ENCODE peak calls at places on chromosomes 4 and X, in four cellular contexts. P is K562, B is WTC11, N is HepG2. Y is an unnamed sample.

GRCh38 chr4:123616970-123617392 is 220.4 kb downstream of the SPRY1 start:
- DNase-seq in N (no peak), P (no peak), B (no peak), Y (peak)

GRCh38 chr4:68451246-68452211 is 4.3 kb downstream of the TMPRSS11E start:
- DNase-seq in B (no peak), P (no peak), N (no peak), Y (no peak)

GRCh38 chr4:124890522-124890921 is 178.0 kb upstream of the ANKRD50 start:
- DNase-seq in N (no peak), P (no peak), B (no peak), Y (no peak)

GRCh38 chr4:23972202-23972601 is 82.4 kb upstream of the PPARGC1A start:
- DNase-seq in P (no peak), B (no peak), N (no peak), Y (no peak)

GRCh38 chr4:26069218-26069617 is 155.2 kb downstream of the SMIM20 start:
- DNase-seq in P (peak), B (no peak), N (peak), Y (peak)

GRCh38 chr4:147313114-147313513 is 167.8 kb upstream of the EDNRA start:
- DNase-seq in N (no peak), P (no peak), B (no peak), Y (no peak)

GRCh38 chr4:22500831-22501714 is 14.8 kb downstream of the ADGRA3 start:
- DNase-seq in N (no peak), P (no peak), B (no peak), Y (no peak)

GRCh38 chr4:183600189-183600685 is 58.7 kb downstream of the RWDD4 start:
- DNase-seq in B (peak), N (peak), P (peak), Y (no peak)

GRCh38 chr4:92344216-92344615 is 40.5 kb downstream of the GRID2 start:
- DNase-seq in B (no peak), N (no peak), P (no peak), Y (no peak)

GRCh38 chrX:49761481-49761880 is 65.7 kb upstream of the PAGE1 start:
- DNase-seq in B (peak), P (peak), N (peak), Y (peak)

GRCh38 chrX:110087485-110088356 is 84.8 kb downstream of the TMEM164 start:
- DNase-seq in N (no peak), B (no peak), P (no peak), Y (no peak)
- TF ChIP-seq ELF4 in N (no peak), B (no peak), P (no peak), Y (no peak)

GRCh38 chr4:76779740-76780459 is 118.0 kb downstream of the SOWAHB start:
- DNase-seq in B (no peak), N (no peak), P (no peak), Y (no peak)
- TF ChIP-seq ELF4 in B (no peak), N (no peak), P (no peak), Y (no peak)

GRCh38 chrX:38236901-38237615 is 16.4 kb upstream of the SRPX start:
- DNase-seq in P (no peak), N (no peak), B (no peak), Y (no peak)

GRCh38 chrX:38232287-38232686 is 11.6 kb upstream of the SRPX start:
- DNase-seq in N (no peak), P (no peak), B (no peak), Y (no peak)

GRCh38 chrX:38233891-38234807 is 13.5 kb upstream of the SRPX start:
- DNase-seq in N (no peak), B (no peak), P (no peak), Y (no peak)
- TF ChIP-seq ELF4 in N (no peak), B (no peak), P (no peak), Y (no peak)

GRCh38 chr4:111214371-111214770 is 591.5 kb upstream of the PITX2 start:
- DNase-seq in N (no peak), P (no peak), B (no peak), Y (no peak)
- TF ChIP-seq ELF4 in N (no peak), P (no peak), B (no peak), Y (no peak)

GRCh38 chrX:47222776-47223350 is 4.4 kb downstream of the CDK16 start:
- DNase-seq in B (no peak), P (peak), N (no peak), Y (no peak)

GRCh38 chrX:47223476-47224250 is 5.2 kb downstream of the CDK16 start:
- DNase-seq in B (no peak), N (no peak), P (no peak), Y (no peak)

GRCh38 chrX:47218920-47219815 is 687 bp downstream of the CDK16 start:
- DNase-seq in N (no peak), B (peak), P (peak), Y (peak)

GRCh38 chrX:47224266-47224895 is 5.9 kb downstream of the CDK16 start:
- DNase-seq in P (no peak), B (no peak), N (no peak), Y (no peak)

DNA sequence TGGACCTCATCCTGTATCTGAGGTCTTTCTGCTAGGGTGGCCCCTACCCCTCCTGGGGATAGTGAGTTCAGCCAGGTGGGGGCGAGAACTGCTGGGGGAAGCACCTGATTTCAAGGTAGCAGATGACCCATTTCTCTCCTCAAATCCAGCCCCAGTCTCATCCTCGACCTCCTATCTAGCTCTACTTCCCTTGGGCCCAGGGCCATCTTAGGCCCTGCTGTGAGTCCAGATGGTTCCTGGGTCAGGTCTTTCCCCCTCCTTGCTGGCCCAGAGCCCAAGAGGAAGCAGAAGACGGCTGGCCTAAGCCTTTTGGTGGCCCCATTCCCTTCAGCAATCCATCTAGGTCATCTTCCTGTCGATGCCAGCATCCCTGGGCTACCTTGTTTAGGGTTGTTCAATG is 3.3 kb downstream of the CDK16 start:
- DNase-seq in P (no peak), N (no peak), B (no peak), Y (no peak)
- TF ChIP-seq ELF4 in P (no peak), N (no peak), B (no peak), Y (no peak)

DNA sequence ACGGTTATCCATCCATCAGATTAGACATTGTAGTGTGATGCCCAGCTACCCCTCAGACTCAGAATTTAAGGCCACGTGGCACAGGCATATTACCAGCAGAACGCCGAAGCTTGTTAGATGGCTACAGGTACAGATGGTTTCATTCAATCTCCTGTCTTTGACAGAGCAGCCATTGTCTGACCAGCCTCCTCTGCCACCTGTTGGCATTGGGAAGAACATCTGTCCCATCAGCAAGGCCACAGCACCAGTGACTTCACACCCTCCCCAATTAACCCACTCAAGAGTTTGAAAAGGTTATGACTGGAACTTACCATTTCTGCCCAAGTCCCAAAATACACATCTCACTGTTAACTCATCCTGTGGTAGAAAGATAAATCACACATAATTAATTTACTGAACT is 22.0 kb upstream of the PHKA2 start:
- DNase-seq in N (peak), P (no peak), B (no peak), Y (no peak)
- TF ChIP-seq ELF4 in N (no peak), P (no peak), B (no peak), Y (no peak)

GRCh38 chr4:72375050-72375736 is 193.8 kb downstream of the ADAMTS3 start:
- DNase-seq in B (no peak), N (no peak), P (peak), Y (no peak)
- TF ChIP-seq ELF4 in B (no peak), N (no peak), P (no peak), Y (no peak)

GRCh38 chrX:17860811-17861495 is at the start of gene RAI2:
- DNase-seq in B (peak), P (peak), N (no peak), Y (peak)
- TF ChIP-seq ELF4 in B (no peak), P (no peak), N (no peak), Y (no peak)

GRCh38 chrX:103099706-103100105 is 6.8 kb upstream of the NXF3 start:
- DNase-seq in N (no peak), B (no peak), P (no peak), Y (no peak)

GRCh38 chrX:103098488-103098887 is 5.5 kb upstream of the NXF3 start:
- DNase-seq in B (no peak), N (no peak), P (peak), Y (no peak)

GRCh38 chrX:103100484-103100883 is 7.5 kb upstream of the NXF3 start:
- DNase-seq in B (no peak), N (no peak), P (no peak), Y (no peak)

DNA sequence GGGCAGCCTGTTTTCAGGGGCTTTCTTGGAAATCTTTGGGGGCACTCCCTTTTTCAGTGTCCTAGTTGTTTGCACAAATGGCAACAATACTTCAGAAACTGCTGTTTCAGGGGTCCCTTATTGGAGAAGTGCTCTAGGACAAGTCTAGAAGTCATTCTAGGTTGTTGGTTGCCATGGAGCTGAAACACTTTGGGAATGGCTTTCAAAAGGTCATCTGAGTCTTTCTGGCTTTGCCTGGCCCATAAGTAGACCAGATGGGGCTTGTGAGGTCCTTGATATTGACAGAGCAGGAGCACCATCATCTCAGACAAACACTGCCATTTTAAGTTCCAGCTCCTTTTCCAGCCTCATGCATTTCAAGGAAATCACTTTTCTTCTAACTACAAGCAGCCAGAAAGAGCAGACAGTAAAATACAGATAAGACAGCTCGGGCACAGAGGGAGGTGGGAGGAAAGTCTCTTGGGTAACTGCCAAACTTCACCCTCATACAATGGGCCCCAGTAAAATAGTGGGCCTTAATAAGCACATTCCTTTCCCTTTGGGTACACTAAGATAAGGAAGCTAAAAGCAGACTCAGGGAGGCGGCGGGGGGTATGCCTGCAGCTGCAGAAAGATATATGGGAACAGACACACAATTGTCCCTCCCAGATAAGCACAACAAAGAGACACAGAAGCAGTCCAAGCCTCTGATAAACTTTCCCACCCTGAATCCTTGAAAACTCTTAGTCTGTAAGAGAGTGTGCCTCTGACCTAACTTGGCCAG is 8.5 kb upstream of the NXF3 start:
- DNase-seq in N (peak), B (peak), P (peak), Y (no peak)
- TF ChIP-seq ELF4 in N (no peak), B (no peak), P (peak), Y (no peak)

DNA sequence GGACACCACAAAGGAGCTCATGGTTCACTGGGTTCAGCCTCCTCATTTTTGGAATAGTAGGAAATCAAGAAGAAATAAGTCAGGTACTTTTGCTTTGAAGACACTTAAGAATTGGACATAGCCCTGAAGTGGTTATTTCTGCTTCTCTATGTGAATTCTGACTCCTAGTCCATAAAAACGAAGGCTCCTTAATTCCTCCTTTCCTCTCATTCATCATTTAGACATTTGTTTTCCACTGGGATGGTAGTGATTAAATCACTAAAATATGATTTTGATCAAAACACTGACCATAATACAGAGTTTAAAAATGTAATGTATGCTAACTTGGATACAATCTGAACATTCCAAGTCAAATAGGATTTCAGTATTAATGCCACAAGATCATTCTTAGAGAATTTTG is 34.7 kb upstream of the CYP2U1 start:
- DNase-seq in B (no peak), P (no peak), N (no peak), Y (no peak)
- TF ChIP-seq ELF4 in B (no peak), P (no peak), N (no peak), Y (no peak)